ENCODE peak calls at places on chromosome 6, in four cellular contexts. S is WTC11, W is K562, N is GM12878. C is an unnamed sample.
A peak's percentile ranks its signal among the peaks of the same experiment; 100 is the strongest.

GRCh38 chr6:27146706-27147507 is 100.6 kb upstream of the PRSS16 start:
- DNase-seq in S (peak; percentile 80), W (peak; percentile 99), N (peak; percentile 100), C (peak; percentile 70)

GRCh38 chr6:122734529-122735203 is 44.9 kb upstream of the FABP7 start:
- DNase-seq in S (no peak), W (no peak), N (no peak), C (no peak)

GRCh38 chr6:30399390-30400058 is 54.6 kb downstream of the RPP21 start:
- DNase-seq in S (no peak), W (no peak), N (no peak), C (no peak)

GRCh38 chr6:15823838-15824414 is 161.1 kb upstream of the DTNBP1 start:
- DNase-seq in S (no peak), W (no peak), N (peak; percentile 40), C (no peak)

GRCh38 chr6:6678185-6678671 is 89.7 kb downstream of the LY86 start:
- DNase-seq in S (no peak), W (peak; percentile 66), N (no peak), C (peak; percentile 39)

GRCh38 chr6:29992792-29993191 is 50.5 kb downstream of the HLA-A start:
- DNase-seq in S (no peak), W (no peak), N (no peak), C (no peak)

GRCh38 chr6:53151676-53152075 is 3.0 kb upstream of the GCM1 start:
- DNase-seq in S (peak; percentile 67), W (peak; percentile 45), N (no peak), C (peak; percentile 40)

GRCh38 chr6:14467591-14467990 is 350.0 kb downstream of the CD83 start:
- DNase-seq in S (no peak), W (no peak), N (no peak), C (no peak)

GRCh38 chr6:116059713-116060571 is 749 bp downstream of the FRK start:
- DNase-seq in S (no peak), W (peak; percentile 73), N (peak; percentile 62), C (peak; percentile 42)

GRCh38 chr6:30806581-30807183 is 62.3 kb upstream of the IER3 start:
- DNase-seq in S (no peak), W (no peak), N (no peak), C (no peak)

GRCh38 chr6:106642476-106642875 is 13.1 kb downstream of the QRSL1 start:
- DNase-seq in S (no peak), W (no peak), N (no peak), C (no peak)

GRCh38 chr6:81962198-81962597 is 209.7 kb upstream of the TENT5A start:
- DNase-seq in S (no peak), W (no peak), N (no peak), C (no peak)

GRCh38 chr6:73854998-73855718 is 159.2 kb downstream of the CD109 start:
- DNase-seq in S (no peak), W (peak; percentile 71), N (no peak), C (peak; percentile 46)

GRCh38 chr6:25831532-25832306 is at the start of gene SLC17A1:
- DNase-seq in S (no peak), W (no peak), N (no peak), C (peak; percentile 54)

GRCh38 chr6:108464506-108465084 is 96.1 kb upstream of the FOXO3 start:
- DNase-seq in S (no peak), W (no peak), N (no peak), C (peak; percentile 73)

GRCh38 chr6:155319902-155320301 is 5.6 kb upstream of the TFB1M start:
- DNase-seq in S (no peak), W (no peak), N (no peak), C (no peak)

GRCh38 chr6:7086488-7086887 is 21.3 kb upstream of the RREB1 start:
- DNase-seq in S (no peak), W (no peak), N (peak; percentile 66), C (no peak)

GRCh38 chr6:35710241-35710847 is 21.6 kb upstream of the FKBP5 start:
- DNase-seq in S (no peak), W (no peak), N (no peak), C (no peak)

GRCh38 chr6:43990627-43991619 is 136.3 kb downstream of the MRPL14 start:
- DNase-seq in S (no peak), W (peak; percentile 60), N (no peak), C (peak; percentile 93)

GRCh38 chr6:33431880-33432541 is 12.1 kb downstream of the SYNGAP1 start:
- DNase-seq in S (peak; percentile 47), W (no peak), N (no peak), C (no peak)

GRCh38 chr6:144277605-144278227 is 7.4 kb upstream of the UTRN start:
- DNase-seq in S (no peak), W (no peak), N (no peak), C (no peak)

GRCh38 chr6:45741437-45742166 is 274.1 kb downstream of the CLIC5 start:
- DNase-seq in S (no peak), W (no peak), N (peak; percentile 48), C (no peak)

GRCh38 chr6:94570576-94570975 is 1006.8 kb upstream of the MANEA start:
- DNase-seq in S (no peak), W (no peak), N (no peak), C (no peak)
- TF ChIP-seq TCF7 in S (no peak), W (no peak), N (no peak), C (no peak)

GRCh38 chr6:145457556-145457955 is 277.8 kb downstream of the EPM2A start:
- DNase-seq in S (no peak), W (no peak), N (no peak), C (no peak)

GRCh38 chr6:145453376-145453775 is 281.9 kb downstream of the EPM2A start:
- DNase-seq in S (no peak), W (no peak), N (no peak), C (no peak)

GRCh38 chr6:145454006-145454405 is 281.3 kb downstream of the EPM2A start:
- DNase-seq in S (no peak), W (no peak), N (no peak), C (no peak)
- TF ChIP-seq TCF7 in S (no peak), W (no peak), N (no peak), C (no peak)

DNA sequence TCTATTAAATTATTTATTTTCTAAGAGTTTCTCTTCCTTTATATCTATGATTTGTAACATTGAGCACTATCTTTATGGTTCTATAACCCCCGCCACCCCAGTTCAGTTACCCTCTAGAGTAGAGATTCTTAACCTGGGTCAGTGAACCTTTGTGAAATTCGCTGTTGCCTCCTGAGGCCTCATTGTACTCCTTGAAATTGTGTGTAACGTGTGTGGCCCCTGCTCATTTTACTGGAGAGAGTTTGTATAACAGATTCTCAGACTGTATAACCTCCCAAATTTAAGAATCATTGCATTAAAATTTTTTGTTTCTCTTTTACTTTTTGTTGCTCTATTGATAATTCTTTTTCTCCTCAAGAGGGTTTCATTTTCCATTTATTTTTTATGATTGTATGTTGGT is 65.3 kb downstream of the ADGRG6 start:
- DNase-seq in S (no peak), W (no peak), N (no peak), C (no peak)
- TF ChIP-seq TCF7 in S (no peak), W (no peak), N (no peak), C (no peak)

DNA sequence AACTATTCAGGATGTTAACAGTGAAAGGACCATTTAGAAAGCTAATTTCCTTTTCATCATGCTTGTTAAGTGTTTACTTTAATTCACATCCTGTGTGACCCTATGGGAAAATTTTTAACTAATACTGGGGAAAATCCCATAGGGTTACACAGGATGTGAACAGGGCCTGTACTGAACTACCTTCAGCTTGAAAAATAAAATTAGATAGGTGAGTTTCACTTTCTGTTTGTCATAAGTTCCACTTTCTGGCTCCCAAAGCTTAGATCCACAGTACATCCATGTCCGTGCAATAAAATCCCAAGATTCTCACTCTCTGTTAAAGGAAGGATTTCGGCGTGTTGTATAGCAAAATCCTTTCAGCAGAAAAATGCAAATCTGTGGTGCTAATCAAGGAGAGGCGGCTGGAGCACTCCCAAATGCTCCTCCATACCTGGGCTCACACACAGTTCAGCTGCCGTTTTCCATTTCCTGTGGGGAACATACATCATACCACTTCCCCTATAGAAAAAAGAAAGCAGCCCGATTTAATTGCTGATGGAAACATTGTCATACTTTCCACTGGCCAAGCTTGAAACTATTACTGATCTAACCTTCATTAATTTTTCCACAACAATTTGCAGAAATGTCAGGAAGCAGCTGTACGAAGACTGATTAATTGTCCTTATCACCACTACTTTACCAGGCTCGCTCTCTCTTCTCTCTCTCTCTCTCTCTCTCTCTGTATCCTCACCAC is 125.2 kb downstream of the HIVEP2 start:
- DNase-seq in S (no peak), W (no peak), N (peak; percentile 90), C (no peak)
- TF ChIP-seq TCF7 in S (no peak), W (no peak), N (peak; percentile 10), C (no peak)

GRCh38 chr6:167984144-167984719 is 13.2 kb upstream of the KIF25 start:
- DNase-seq in S (no peak), W (no peak), N (no peak), C (no peak)
- TF ChIP-seq TCF7 in S (no peak), W (no peak), N (no peak), C (no peak)

GRCh38 chr6:150890346-150890745 is 24.8 kb downstream of the MTHFD1L start:
- DNase-seq in S (no peak), W (no peak), N (no peak), C (no peak)

GRCh38 chr6:150894935-150895686 is 29.6 kb downstream of the MTHFD1L start:
- DNase-seq in S (no peak), W (peak; percentile 29), N (peak; percentile 61), C (peak; percentile 25)

GRCh38 chr6:150894191-150894744 is 28.8 kb downstream of the MTHFD1L start:
- DNase-seq in S (no peak), W (no peak), N (no peak), C (no peak)

GRCh38 chr6:150887978-150888563 is 22.6 kb downstream of the MTHFD1L start:
- DNase-seq in S (no peak), W (no peak), N (no peak), C (no peak)

GRCh38 chr6:150891886-150892485 is 26.5 kb downstream of the MTHFD1L start:
- DNase-seq in S (peak; percentile 74), W (peak; percentile 81), N (peak; percentile 34), C (peak; percentile 69)
- TF ChIP-seq TCF7 in S (no peak), W (no peak), N (no peak), C (no peak)

GRCh38 chr6:32075781-32076494 is 33.2 kb downstream of the TNXB start:
- DNase-seq in S (no peak), W (no peak), N (no peak), C (no peak)
- TF ChIP-seq TCF7 in S (no peak), W (no peak), N (no peak), C (no peak)